ENCODE peak calls at places on chromosomes 13 and 19, in nine cellular contexts. B, J, W, D, C, N, Z, R and A are unnamed samples.

GRCh38 chr13:105804561-105805190 is 730.8 kb downstream of the EFNB2 start:
- DNase-seq in D (no peak), W (no peak), C (no peak), Z (no peak), N (no peak), J (no peak), R (no peak), B (no peak), A (no peak)

GRCh38 chr13:109111141-109111540 is 481.7 kb downstream of the MYO16 start:
- DNase-seq in W (no peak), N (no peak), R (no peak), B (no peak), Z (no peak), C (no peak), D (no peak), J (no peak), A (no peak)

GRCh38 chr13:109256866-109257760 is 529.3 kb downstream of the IRS2 start:
- DNase-seq in J (no peak), C (peak), Z (no peak), R (no peak), D (peak), W (no peak), N (no peak), B (no peak), A (no peak)

GRCh38 chr19:10884273-10884672 is 12.9 kb downstream of the CARM1 start:
- DNase-seq in Z (no peak), R (no peak), C (no peak), D (no peak), B (no peak), N (no peak), W (no peak), J (no peak), A (no peak)

GRCh38 chr13:76383671-76384461 is 502.3 kb downstream of the KCTD12 start:
- DNase-seq in D (no peak), B (no peak), J (no peak), Z (no peak), W (peak), C (no peak), R (no peak), N (peak), A (no peak)

GRCh38 chr13:80476953-80477352 is 136.0 kb upstream of the SPRY2 start:
- DNase-seq in D (no peak), W (no peak), R (no peak), B (no peak), J (no peak), Z (no peak), N (no peak), C (no peak), A (no peak)

GRCh38 chr13:23460309-23460708 is 26.8 kb upstream of the SACS start:
- DNase-seq in W (no peak), Z (no peak), D (no peak), N (no peak), J (no peak), B (no peak), R (no peak), C (no peak), A (no peak)

GRCh38 chr13:39269411-39269810 is 231.2 kb downstream of the NHLRC3 start:
- DNase-seq in N (no peak), C (no peak), Z (no peak), W (no peak), D (no peak), J (no peak), B (no peak), R (no peak), A (no peak)

GRCh38 chr13:45781553-45782326 is 69.8 kb downstream of the SIAH3 start:
- DNase-seq in W (no peak), J (peak), N (no peak), Z (no peak), R (no peak), B (peak), C (peak), D (peak), A (peak)

GRCh38 chr19:6738726-6739389 is 622 bp upstream of the TRIP10 start:
- DNase-seq in R (no peak), W (no peak), B (peak), C (peak), D (peak), N (no peak), J (peak), Z (peak), A (peak)

GRCh38 chr13:67619987-67620386 is 389.9 kb upstream of the PCDH9 start:
- DNase-seq in C (no peak), J (no peak), B (no peak), Z (no peak), N (no peak), R (no peak), W (no peak), D (no peak), A (no peak)

GRCh38 chr13:51687928-51688714 is 103.9 kb downstream of the WDFY2 start:
- DNase-seq in R (no peak), N (no peak), C (no peak), Z (no peak), J (no peak), W (no peak), D (no peak), B (no peak), A (no peak)

GRCh38 chr19:12484371-12485322 is at the start of gene ZNF709:
- DNase-seq in D (peak), C (peak), B (peak), N (peak), R (peak), J (peak), W (peak), Z (peak), A (peak)

GRCh38 chr13:48902421-48902820 is 73.3 kb upstream of the FNDC3A start:
- DNase-seq in B (no peak), N (peak), Z (peak), C (no peak), J (no peak), R (no peak), D (no peak), W (no peak), A (no peak)

GRCh38 chr13:32142956-32143375 is 111.4 kb downstream of the FRY start:
- DNase-seq in N (no peak), R (no peak), Z (peak), D (no peak), B (no peak), C (no peak), J (no peak), W (no peak), A (no peak)

GRCh38 chr13:41960195-41960699 is 662 bp downstream of the VWA8 start:
- DNase-seq in R (no peak), Z (peak), W (no peak), C (peak), B (no peak), J (no peak), D (peak), N (no peak), A (no peak)

DNA sequence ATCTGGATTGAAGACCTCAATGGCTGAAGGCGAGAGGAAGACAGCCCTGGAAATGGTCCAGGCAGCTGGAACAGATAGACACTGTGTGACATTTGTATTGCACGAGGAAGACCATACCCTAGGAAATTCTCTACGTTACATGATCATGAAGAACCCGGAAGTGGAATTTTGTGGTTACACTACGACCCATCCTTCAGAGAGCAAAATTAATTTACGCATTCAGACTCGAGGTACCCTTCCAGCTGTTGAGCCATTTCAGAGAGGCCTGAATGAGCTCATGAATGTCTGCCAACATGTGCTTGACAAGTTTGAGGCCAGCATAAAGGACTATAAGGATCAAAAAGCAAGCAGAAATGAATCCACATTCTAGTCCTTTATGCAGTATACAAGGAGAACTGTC is 1.2 kb downstream of the POLR1D start:
- DNase-seq in N (no peak), B (no peak), Z (no peak), R (no peak), J (no peak), D (no peak), W (no peak), C (no peak), A (no peak)
- H3K27ac ChIP-seq in N (peak), B (no peak), Z (no peak), R (no peak), J (no peak), D (no peak), W (no peak), C (peak), A (no peak)

GRCh38 chr13:20819715-20820114 is 46.0 kb upstream of the EEF1AKMT1 start:
- DNase-seq in C (no peak), R (no peak), D (no peak), Z (no peak), W (no peak), N (no peak), J (no peak), B (no peak), A (no peak)
- H3K4me3 ChIP-seq in C (no peak), R (no peak), D (no peak), Z (no peak), W (no peak), N (no peak), J (no peak), B (no peak), A (peak)

GRCh38 chr13:59982631-59983382 is 180.9 kb downstream of the DIAPH3 start:
- DNase-seq in W (no peak), N (no peak), J (no peak), D (no peak), C (no peak), B (no peak), R (no peak), Z (no peak), A (no peak)
- H3K27ac ChIP-seq in W (no peak), N (no peak), J (no peak), D (no peak), C (no peak), B (no peak), R (no peak), Z (no peak), A (no peak)

GRCh38 chr13:101673360-101674105 is 221.1 kb downstream of the ITGBL1 start:
- DNase-seq in C (no peak), J (no peak), B (no peak), R (no peak), N (no peak), D (no peak), W (no peak), Z (no peak), A (no peak)
- H3K4me3 ChIP-seq in C (no peak), J (no peak), B (no peak), R (no peak), N (no peak), D (no peak), W (no peak), Z (no peak), A (no peak)

GRCh38 chr19:18518639-18519038 is 3.2 kb downstream of the ELL start:
- DNase-seq in Z (no peak), N (no peak), W (no peak), R (no peak), B (no peak), C (no peak), D (no peak), J (no peak), A (no peak)
- H3K27ac ChIP-seq in Z (no peak), N (no peak), W (no peak), R (no peak), B (no peak), C (no peak), D (peak), J (no peak), A (no peak)

GRCh38 chr19:53554804-53555203 is 16.9 kb downstream of the ZNF331 start:
- DNase-seq in C (peak), N (no peak), Z (no peak), J (no peak), R (no peak), B (no peak), W (no peak), D (no peak), A (no peak)

GRCh38 chr19:53553159-53553558 is 15.2 kb downstream of the ZNF331 start:
- DNase-seq in B (no peak), D (no peak), N (no peak), W (no peak), J (no peak), R (no peak), Z (no peak), C (no peak), A (no peak)

GRCh38 chr19:53555352-53555751 is 17.4 kb downstream of the ZNF331 start:
- DNase-seq in C (no peak), R (no peak), B (no peak), D (no peak), Z (no peak), J (no peak), W (no peak), N (no peak), A (no peak)

GRCh38 chr19:53552001-53552721 is 14.2 kb downstream of the ZNF331 start:
- DNase-seq in Z (no peak), B (no peak), D (no peak), C (no peak), N (no peak), W (no peak), J (no peak), R (no peak), A (no peak)

DNA sequence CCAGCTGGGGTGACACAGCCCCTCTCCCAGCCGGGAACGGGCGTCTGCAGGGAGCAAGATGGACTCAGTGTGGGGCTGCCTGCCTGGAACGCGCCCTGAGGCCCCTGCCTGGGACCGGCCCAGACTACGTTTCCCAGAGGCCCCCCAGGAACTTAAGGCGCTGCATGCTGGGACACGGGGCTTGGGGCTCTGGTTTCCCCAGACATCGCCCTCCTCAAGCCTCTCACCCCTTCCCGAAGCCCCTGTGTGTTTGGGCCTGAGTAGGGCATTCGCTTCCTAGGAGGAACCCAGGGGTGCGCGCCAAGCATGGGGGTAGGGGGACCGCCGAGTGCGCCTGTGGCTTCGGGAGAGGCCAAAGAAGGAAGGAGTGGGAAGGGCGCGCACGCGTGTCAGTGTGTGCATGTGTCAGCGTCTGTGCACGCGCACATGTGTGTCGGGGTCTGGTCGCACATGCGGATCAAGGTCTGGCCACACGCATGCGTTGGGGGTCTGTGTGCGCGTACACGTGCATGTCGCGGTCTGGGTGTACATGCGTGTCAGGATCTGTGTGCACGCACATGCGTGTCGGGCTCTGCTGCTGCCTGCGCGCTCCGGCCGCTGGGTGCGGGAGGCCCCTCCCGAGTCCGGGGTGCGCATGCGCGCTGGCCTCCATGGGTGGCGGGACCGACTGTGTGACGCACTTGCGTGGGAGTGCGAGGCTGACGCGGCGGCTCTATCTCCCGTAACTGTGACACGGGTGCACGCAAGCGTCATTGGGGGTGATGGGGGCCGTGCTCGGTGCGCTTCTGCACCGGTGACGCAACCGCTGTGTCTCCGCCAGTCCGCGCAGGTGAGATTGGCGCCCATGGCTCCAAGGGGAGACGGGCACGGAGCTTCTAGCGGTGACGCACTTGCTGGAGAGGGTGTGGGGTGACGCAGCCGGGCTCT is 16.2 kb downstream of the ZNF331 start:
- DNase-seq in C (peak), R (peak), Z (no peak), J (peak), D (peak), B (peak), W (peak), N (peak), A (peak)
- H3K4me3 ChIP-seq in C (peak), R (peak), Z (peak), J (peak), D (peak), B (peak), W (peak), N (peak), A (peak)

GRCh38 chr13:101916108-101916757 is 463.8 kb downstream of the ITGBL1 start:
- DNase-seq in B (peak), D (peak), N (no peak), Z (peak), J (no peak), C (peak), W (no peak), R (no peak), A (peak)

GRCh38 chr13:101917475-101917810 is 465.0 kb downstream of the ITGBL1 start:
- DNase-seq in N (no peak), C (no peak), W (no peak), B (no peak), Z (peak), D (peak), R (no peak), J (no peak), A (no peak)

GRCh38 chr13:101916758-101917474 is 464.4 kb downstream of the ITGBL1 start:
- DNase-seq in N (no peak), J (no peak), Z (peak), W (no peak), B (no peak), C (no peak), R (no peak), D (no peak), A (no peak)

GRCh38 chr13:101919541-101920306 is 467.2 kb downstream of the ITGBL1 start:
- DNase-seq in C (no peak), Z (peak), R (no peak), J (no peak), W (no peak), D (no peak), B (no peak), N (peak), A (peak)

GRCh38 chr13:101917833-101918755 is 465.6 kb downstream of the ITGBL1 start:
- DNase-seq in N (no peak), Z (peak), D (peak), B (no peak), J (no peak), C (no peak), R (no peak), W (no peak), A (no peak)
- H3K27ac ChIP-seq in N (no peak), Z (no peak), D (no peak), B (no peak), J (no peak), C (no peak), R (no peak), W (no peak), A (no peak)